ENCODE peak calls at places on chromosomes 13 and 19, in nine cellular contexts. One of them, this sample, is unnamed.

GRCh38 chr19:57667220-57667619 is 1.5 kb upstream of the ZSCAN4 start:
- DNase-seq in endothelial cell: no peak
- DNase-seq in CD4-positive, alpha-beta T cell: no peak
- DNase-seq in right lobe of liver: no peak
- DNase-seq in epithelial cell of proximal tubule: no peak
- DNase-seq in cardiac fibroblast: no peak
- DNase-seq in choroid plexus epithelial cell: no peak
- DNase-seq in GM13976: no peak
- DNase-seq in HFFc6: no peak
- DNase-seq in this sample: no peak

GRCh38 chr19:44401108-44401786 is at the start of gene ZNF285:
- DNase-seq in endothelial cell: peak; percentile 89
- DNase-seq in CD4-positive, alpha-beta T cell: peak; percentile 52
- DNase-seq in right lobe of liver: peak; percentile 88
- DNase-seq in epithelial cell of proximal tubule: peak; percentile 58
- DNase-seq in cardiac fibroblast: peak; percentile 98
- DNase-seq in choroid plexus epithelial cell: peak; percentile 96
- DNase-seq in GM13976: peak; percentile 78
- DNase-seq in HFFc6: peak; percentile 96
- DNase-seq in this sample: peak; percentile 73

GRCh38 chr13:25292301-25292700 is 5.0 kb upstream of the MTMR6 start:
- DNase-seq in endothelial cell: no peak
- DNase-seq in CD4-positive, alpha-beta T cell: no peak
- DNase-seq in right lobe of liver: no peak
- DNase-seq in epithelial cell of proximal tubule: peak; percentile 36
- DNase-seq in cardiac fibroblast: peak; percentile 17
- DNase-seq in choroid plexus epithelial cell: peak; percentile 84
- DNase-seq in GM13976: no peak
- DNase-seq in HFFc6: no peak
- DNase-seq in this sample: no peak

GRCh38 chr19:55686311-55687050 is 11.5 kb downstream of the EPN1 start:
- DNase-seq in endothelial cell: no peak
- DNase-seq in CD4-positive, alpha-beta T cell: no peak
- DNase-seq in right lobe of liver: peak; percentile 16
- DNase-seq in epithelial cell of proximal tubule: no peak
- DNase-seq in cardiac fibroblast: no peak
- DNase-seq in choroid plexus epithelial cell: no peak
- DNase-seq in GM13976: no peak
- DNase-seq in HFFc6: no peak
- DNase-seq in this sample: no peak

GRCh38 chr13:41668130-41668757 is 210.9 kb downstream of the RGCC start:
- DNase-seq in endothelial cell: peak; percentile 49
- DNase-seq in CD4-positive, alpha-beta T cell: no peak
- DNase-seq in right lobe of liver: peak; percentile 21
- DNase-seq in epithelial cell of proximal tubule: peak; percentile 70
- DNase-seq in cardiac fibroblast: peak; percentile 97
- DNase-seq in choroid plexus epithelial cell: peak; percentile 98
- DNase-seq in GM13976: peak; percentile 54
- DNase-seq in HFFc6: peak; percentile 85
- DNase-seq in this sample: peak; percentile 69

GRCh38 chr13:35157143-35157755 is 215.2 kb downstream of the NBEA start:
- DNase-seq in endothelial cell: peak; percentile 48
- DNase-seq in CD4-positive, alpha-beta T cell: no peak
- DNase-seq in right lobe of liver: no peak
- DNase-seq in epithelial cell of proximal tubule: no peak
- DNase-seq in cardiac fibroblast: peak; percentile 74
- DNase-seq in choroid plexus epithelial cell: peak; percentile 78
- DNase-seq in GM13976: peak; percentile 34
- DNase-seq in HFFc6: peak; percentile 23
- DNase-seq in this sample: no peak

GRCh38 chr19:12938536-12939291 is at the start of gene CALR:
- DNase-seq in endothelial cell: no peak
- DNase-seq in CD4-positive, alpha-beta T cell: peak; percentile 15
- DNase-seq in right lobe of liver: no peak
- DNase-seq in epithelial cell of proximal tubule: no peak
- DNase-seq in cardiac fibroblast: peak; percentile 33
- DNase-seq in choroid plexus epithelial cell: peak; percentile 39
- DNase-seq in GM13976: no peak
- DNase-seq in HFFc6: no peak
- DNase-seq in this sample: no peak

GRCh38 chr13:99902657-99903056 is 68.9 kb downstream of the ZIC5 start:
- DNase-seq in endothelial cell: no peak
- DNase-seq in CD4-positive, alpha-beta T cell: no peak
- DNase-seq in right lobe of liver: no peak
- DNase-seq in epithelial cell of proximal tubule: no peak
- DNase-seq in cardiac fibroblast: no peak
- DNase-seq in choroid plexus epithelial cell: no peak
- DNase-seq in GM13976: no peak
- DNase-seq in HFFc6: no peak
- DNase-seq in this sample: no peak

GRCh38 chr19:55832676-55833075 is 877 bp upstream of the NLRP11 start:
- DNase-seq in endothelial cell: no peak
- DNase-seq in CD4-positive, alpha-beta T cell: no peak
- DNase-seq in right lobe of liver: no peak
- DNase-seq in epithelial cell of proximal tubule: no peak
- DNase-seq in cardiac fibroblast: no peak
- DNase-seq in choroid plexus epithelial cell: no peak
- DNase-seq in GM13976: no peak
- DNase-seq in HFFc6: no peak
- DNase-seq in this sample: no peak

GRCh38 chr13:34085199-34085598 is 267.2 kb downstream of the RFC3 start:
- DNase-seq in endothelial cell: no peak
- DNase-seq in CD4-positive, alpha-beta T cell: no peak
- DNase-seq in right lobe of liver: no peak
- DNase-seq in epithelial cell of proximal tubule: no peak
- DNase-seq in cardiac fibroblast: peak; percentile 48
- DNase-seq in choroid plexus epithelial cell: no peak
- DNase-seq in GM13976: no peak
- DNase-seq in HFFc6: no peak
- DNase-seq in this sample: no peak

GRCh38 chr13:112052213-112052612 is 14.7 kb upstream of the SOX1 start:
- DNase-seq in endothelial cell: no peak
- DNase-seq in CD4-positive, alpha-beta T cell: no peak
- DNase-seq in right lobe of liver: no peak
- DNase-seq in epithelial cell of proximal tubule: no peak
- DNase-seq in cardiac fibroblast: no peak
- DNase-seq in choroid plexus epithelial cell: no peak
- DNase-seq in GM13976: no peak
- DNase-seq in HFFc6: no peak
- DNase-seq in this sample: no peak

GRCh38 chr13:39892731-39893293 is 237.3 kb downstream of the COG6 start:
- DNase-seq in endothelial cell: no peak
- DNase-seq in CD4-positive, alpha-beta T cell: peak; percentile 9
- DNase-seq in right lobe of liver: no peak
- DNase-seq in epithelial cell of proximal tubule: no peak
- DNase-seq in cardiac fibroblast: peak; percentile 96
- DNase-seq in choroid plexus epithelial cell: peak; percentile 66
- DNase-seq in GM13976: no peak
- DNase-seq in HFFc6: no peak
- DNase-seq in this sample: no peak

DNA sequence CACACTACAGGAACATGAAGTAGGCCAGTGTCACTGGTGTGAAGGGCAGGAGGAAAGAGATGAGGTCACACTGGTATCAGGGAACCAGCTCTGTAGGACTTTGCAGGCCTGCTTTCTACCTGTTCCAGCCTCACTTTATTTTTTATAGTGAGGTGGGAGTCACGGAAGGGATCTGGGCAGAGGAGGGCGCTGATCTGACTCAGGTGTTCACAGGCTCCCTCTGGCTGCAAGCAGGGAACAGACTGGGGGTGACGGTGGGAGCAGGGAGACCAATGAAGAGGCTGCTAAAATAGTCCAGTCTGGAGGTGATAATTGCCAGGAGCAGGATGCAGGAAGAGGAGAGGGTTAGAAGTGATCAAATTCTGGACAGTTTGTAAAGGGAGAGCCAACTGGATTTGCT is 2.8 kb downstream of the THAP8 start:
- DNase-seq in endothelial cell: peak; percentile 27
- DNase-seq in CD4-positive, alpha-beta T cell: no peak
- DNase-seq in right lobe of liver: no peak
- DNase-seq in epithelial cell of proximal tubule: no peak
- DNase-seq in cardiac fibroblast: no peak
- DNase-seq in choroid plexus epithelial cell: peak; percentile 29
- DNase-seq in GM13976: no peak
- DNase-seq in HFFc6: no peak
- DNase-seq in this sample: no peak
- TF ChIP-seq CTCF in endothelial cell: no peak
- TF ChIP-seq CTCF in CD4-positive, alpha-beta T cell: no peak
- TF ChIP-seq CTCF in right lobe of liver: no peak
- TF ChIP-seq CTCF in epithelial cell of proximal tubule: peak; percentile 63
- TF ChIP-seq CTCF in cardiac fibroblast: peak; percentile 41
- TF ChIP-seq CTCF in choroid plexus epithelial cell: peak; percentile 65
- TF ChIP-seq CTCF in GM13976: peak; percentile 26
- TF ChIP-seq CTCF in HFFc6: peak; percentile 42
- TF ChIP-seq CTCF in this sample: no peak

GRCh38 chr13:102677122-102677521 is 17.7 kb downstream of the METTL21C start:
- DNase-seq in endothelial cell: no peak
- DNase-seq in CD4-positive, alpha-beta T cell: no peak
- DNase-seq in right lobe of liver: no peak
- DNase-seq in epithelial cell of proximal tubule: no peak
- DNase-seq in cardiac fibroblast: no peak
- DNase-seq in choroid plexus epithelial cell: no peak
- DNase-seq in GM13976: no peak
- DNase-seq in HFFc6: no peak
- DNase-seq in this sample: no peak
- TF ChIP-seq CTCF in endothelial cell: no peak
- TF ChIP-seq CTCF in CD4-positive, alpha-beta T cell: no peak
- TF ChIP-seq CTCF in right lobe of liver: no peak
- TF ChIP-seq CTCF in epithelial cell of proximal tubule: no peak
- TF ChIP-seq CTCF in cardiac fibroblast: no peak
- TF ChIP-seq CTCF in choroid plexus epithelial cell: no peak
- TF ChIP-seq CTCF in GM13976: no peak
- TF ChIP-seq CTCF in HFFc6: no peak
- TF ChIP-seq CTCF in this sample: no peak

GRCh38 chr19:1764293-1764683 is 11.0 kb downstream of the ONECUT3 start:
- DNase-seq in endothelial cell: no peak
- DNase-seq in CD4-positive, alpha-beta T cell: no peak
- DNase-seq in right lobe of liver: no peak
- DNase-seq in epithelial cell of proximal tubule: no peak
- DNase-seq in cardiac fibroblast: no peak
- DNase-seq in choroid plexus epithelial cell: no peak
- DNase-seq in GM13976: no peak
- DNase-seq in HFFc6: no peak
- DNase-seq in this sample: no peak
- TF ChIP-seq CTCF in endothelial cell: no peak
- TF ChIP-seq CTCF in CD4-positive, alpha-beta T cell: no peak
- TF ChIP-seq CTCF in right lobe of liver: no peak
- TF ChIP-seq CTCF in epithelial cell of proximal tubule: no peak
- TF ChIP-seq CTCF in cardiac fibroblast: no peak
- TF ChIP-seq CTCF in choroid plexus epithelial cell: no peak
- TF ChIP-seq CTCF in GM13976: no peak
- TF ChIP-seq CTCF in HFFc6: no peak
- TF ChIP-seq CTCF in this sample: no peak

DNA sequence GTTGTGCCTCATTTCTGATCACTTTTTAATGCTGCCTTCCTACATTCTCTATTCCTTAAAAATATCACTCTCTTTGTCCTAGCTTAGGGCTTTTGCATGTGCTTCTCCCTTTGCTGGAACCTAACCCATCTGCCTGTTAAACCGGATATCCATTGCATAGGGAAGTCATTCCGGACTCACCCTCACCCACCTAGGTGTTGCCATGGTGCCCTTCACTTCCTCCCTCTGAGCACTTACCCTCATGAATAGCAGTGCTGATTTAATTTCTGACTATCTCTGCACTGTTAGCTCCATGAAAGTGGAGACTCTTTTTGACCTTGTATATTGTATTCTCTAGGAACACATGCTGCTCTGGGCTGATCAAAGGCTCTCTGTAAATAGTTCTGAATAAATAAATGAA is 401.9 kb downstream of the PCDH20 start:
- DNase-seq in endothelial cell: no peak
- DNase-seq in CD4-positive, alpha-beta T cell: no peak
- DNase-seq in right lobe of liver: no peak
- DNase-seq in epithelial cell of proximal tubule: no peak
- DNase-seq in cardiac fibroblast: no peak
- DNase-seq in choroid plexus epithelial cell: no peak
- DNase-seq in GM13976: no peak
- DNase-seq in HFFc6: no peak
- DNase-seq in this sample: no peak
- TF ChIP-seq CTCF in endothelial cell: no peak
- TF ChIP-seq CTCF in CD4-positive, alpha-beta T cell: no peak
- TF ChIP-seq CTCF in right lobe of liver: no peak
- TF ChIP-seq CTCF in epithelial cell of proximal tubule: no peak
- TF ChIP-seq CTCF in cardiac fibroblast: no peak
- TF ChIP-seq CTCF in choroid plexus epithelial cell: no peak
- TF ChIP-seq CTCF in GM13976: no peak
- TF ChIP-seq CTCF in HFFc6: no peak
- TF ChIP-seq CTCF in this sample: no peak

GRCh38 chr19:2317756-2318155 is 9.8 kb upstream of the LINGO3 start:
- DNase-seq in endothelial cell: no peak
- DNase-seq in CD4-positive, alpha-beta T cell: no peak
- DNase-seq in right lobe of liver: no peak
- DNase-seq in epithelial cell of proximal tubule: no peak
- DNase-seq in cardiac fibroblast: no peak
- DNase-seq in choroid plexus epithelial cell: no peak
- DNase-seq in GM13976: no peak
- DNase-seq in HFFc6: no peak
- DNase-seq in this sample: no peak

GRCh38 chr19:2312819-2313501 is 5.0 kb upstream of the LINGO3 start:
- DNase-seq in endothelial cell: no peak
- DNase-seq in CD4-positive, alpha-beta T cell: no peak
- DNase-seq in right lobe of liver: no peak
- DNase-seq in epithelial cell of proximal tubule: no peak
- DNase-seq in cardiac fibroblast: no peak
- DNase-seq in choroid plexus epithelial cell: no peak
- DNase-seq in GM13976: no peak
- DNase-seq in HFFc6: no peak
- DNase-seq in this sample: no peak

GRCh38 chr19:2315121-2315817 is 7.3 kb upstream of the LINGO3 start:
- DNase-seq in endothelial cell: no peak
- DNase-seq in CD4-positive, alpha-beta T cell: no peak
- DNase-seq in right lobe of liver: no peak
- DNase-seq in epithelial cell of proximal tubule: no peak
- DNase-seq in cardiac fibroblast: no peak
- DNase-seq in choroid plexus epithelial cell: no peak
- DNase-seq in GM13976: no peak
- DNase-seq in HFFc6: no peak
- DNase-seq in this sample: no peak

GRCh38 chr19:2317300-2317699 is 9.3 kb upstream of the LINGO3 start:
- DNase-seq in endothelial cell: no peak
- DNase-seq in CD4-positive, alpha-beta T cell: no peak
- DNase-seq in right lobe of liver: no peak
- DNase-seq in epithelial cell of proximal tubule: no peak
- DNase-seq in cardiac fibroblast: no peak
- DNase-seq in choroid plexus epithelial cell: no peak
- DNase-seq in GM13976: no peak
- DNase-seq in HFFc6: no peak
- DNase-seq in this sample: no peak

DNA sequence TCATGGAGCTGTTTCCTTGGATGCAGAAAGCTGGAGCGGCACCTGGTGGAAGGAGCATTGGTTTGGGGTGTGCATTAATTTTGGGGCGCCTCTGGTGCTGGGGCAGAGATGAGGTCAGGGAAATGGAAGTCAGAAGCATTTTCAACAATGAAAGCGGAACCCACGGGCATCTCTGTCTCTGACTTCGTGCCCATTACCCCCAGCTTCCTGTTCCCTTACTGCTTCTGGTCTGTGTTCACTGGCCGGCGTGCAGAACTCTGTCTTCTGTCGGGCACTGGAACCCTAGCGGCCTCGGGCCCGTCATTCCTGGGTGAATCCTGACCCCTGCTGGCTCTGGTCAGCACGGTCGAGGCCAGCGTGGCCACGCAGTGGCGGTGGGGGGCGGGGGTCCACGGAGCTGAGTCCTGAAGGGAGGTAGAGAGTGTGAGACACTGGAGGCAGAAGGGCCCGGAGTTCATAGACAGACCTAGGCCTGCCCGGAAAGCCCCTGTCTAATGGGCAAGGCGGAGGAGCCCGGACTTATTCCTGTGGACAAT is 7.9 kb upstream of the LINGO3 start:
- DNase-seq in endothelial cell: peak; percentile 80
- DNase-seq in CD4-positive, alpha-beta T cell: no peak
- DNase-seq in right lobe of liver: peak; percentile 79
- DNase-seq in epithelial cell of proximal tubule: no peak
- DNase-seq in cardiac fibroblast: peak; percentile 74
- DNase-seq in choroid plexus epithelial cell: peak; percentile 70
- DNase-seq in GM13976: peak; percentile 77
- DNase-seq in HFFc6: peak; percentile 39
- DNase-seq in this sample: peak; percentile 90
- TF ChIP-seq CTCF in endothelial cell: no peak
- TF ChIP-seq CTCF in CD4-positive, alpha-beta T cell: peak; percentile 4
- TF ChIP-seq CTCF in right lobe of liver: peak; percentile 46
- TF ChIP-seq CTCF in epithelial cell of proximal tubule: peak; percentile 72
- TF ChIP-seq CTCF in cardiac fibroblast: peak; percentile 74
- TF ChIP-seq CTCF in choroid plexus epithelial cell: peak; percentile 77
- TF ChIP-seq CTCF in GM13976: peak; percentile 57
- TF ChIP-seq CTCF in HFFc6: peak; percentile 82
- TF ChIP-seq CTCF in this sample: peak; percentile 81